ENCODE peak calls at places on chromosomes 6 and 20, in eight cellular contexts. A, I, V, R, C, W, F and J are unnamed samples. For H3K27me3, the result is how much of the 10 kb centered on the place peaks cover.

GRCh38 chr6:15270402-15270801 is 24.5 kb downstream of the JARID2 start:
- DNase-seq in A (no peak), I (no peak), V (no peak), R (no peak), C (no peak), W (no peak), F (no peak), J (no peak)

GRCh38 chr6:136471372-136471771 is 78.8 kb downstream of the MAP7 start:
- DNase-seq in A (no peak), I (no peak), V (peak), R (no peak), C (no peak), W (no peak), F (peak), J (no peak)

GRCh38 chr20:47256665-47257236 is 99.7 kb downstream of the ZMYND8 start:
- DNase-seq in A (peak), I (no peak), V (peak), R (no peak), C (no peak), W (peak), F (no peak), J (no peak)

GRCh38 chr20:56368351-56369134 is 9.8 kb downstream of the FAM210B start:
- DNase-seq in A (no peak), I (no peak), V (no peak), R (no peak), C (no peak), W (no peak), F (no peak), J (no peak)

GRCh38 chr6:136158398-136158797 is 91.7 kb downstream of the MTFR2 start:
- DNase-seq in A (no peak), I (no peak), V (peak), R (no peak), C (peak), W (no peak), F (no peak), J (peak)

GRCh38 chr20:24868396-24868927 is 80.6 kb upstream of the CST7 start:
- DNase-seq in A (no peak), I (no peak), V (no peak), R (no peak), C (no peak), W (no peak), F (no peak), J (no peak)

GRCh38 chr6:140554421-140554820 is 1180.0 kb upstream of the CITED2 start:
- DNase-seq in A (no peak), I (no peak), V (no peak), R (no peak), C (no peak), W (peak), F (no peak), J (no peak)

GRCh38 chr6:15247750-15248450 is 2.0 kb downstream of the JARID2 start:
- DNase-seq in A (peak), I (peak), V (peak), R (peak), C (peak), W (peak), F (peak), J (peak)

GRCh38 chr20:35311409-35311808 is 19.2 kb upstream of the FAM83C start:
- DNase-seq in A (no peak), I (no peak), V (no peak), R (no peak), C (no peak), W (peak), F (no peak), J (no peak)

GRCh38 chr6:156563710-156564109 is 213.5 kb upstream of the ARID1B start:
- DNase-seq in A (no peak), I (no peak), V (peak), R (no peak), C (no peak), W (no peak), F (peak), J (no peak)

GRCh38 chr6:21438237-21438985 is 155.1 kb upstream of the SOX4 start:
- DNase-seq in A (no peak), I (no peak), V (no peak), R (no peak), C (no peak), W (peak), F (no peak), J (no peak)

GRCh38 chr20:24296477-24297380 is 172.7 kb upstream of the SYNDIG1 start:
- DNase-seq in A (no peak), I (no peak), V (no peak), R (no peak), C (no peak), W (no peak), F (no peak), J (no peak)

GRCh38 chr6:12602951-12603710 is 113.4 kb upstream of the PHACTR1 start:
- DNase-seq in A (peak), I (peak), V (peak), R (no peak), C (peak), W (peak), F (peak), J (no peak)

GRCh38 chr20:44886276-44886671 is 769 bp downstream of the YWHAB start:
- DNase-seq in A (no peak), I (no peak), V (no peak), R (no peak), C (no peak), W (no peak), F (no peak), J (no peak)

GRCh38 chr6:32244946-32245398 is 21.1 kb upstream of the NOTCH4 start:
- DNase-seq in A (peak), I (peak), V (peak), R (peak), C (peak), W (peak), F (peak), J (peak)

GRCh38 chr6:35500782-35501181 is 3.9 kb upstream of the TEAD3 start:
- DNase-seq in A (peak), I (no peak), V (peak), R (no peak), C (no peak), W (peak), F (no peak), J (no peak)

GRCh38 chr6:16345449-16346330 is 107.3 kb downstream of the GMPR start:
- DNase-seq in A (peak), I (no peak), V (peak), R (no peak), C (no peak), W (peak), F (peak), J (no peak)

GRCh38 chr6:89977808-89978748 is 83.8 kb downstream of the GJA10 start:
- DNase-seq in A (peak), I (no peak), V (peak), R (no peak), C (no peak), W (no peak), F (no peak), J (no peak)

GRCh38 chr20:62952373-62953166 is at the start of gene SLC17A9:
- DNase-seq in A (peak), I (peak), V (peak), R (no peak), C (peak), W (no peak), F (peak), J (peak)

GRCh38 chr20:37471741-37472235 is 49.3 kb upstream of the NNAT start:
- DNase-seq in A (no peak), I (no peak), V (no peak), R (no peak), C (no peak), W (no peak), F (no peak), J (no peak)

GRCh38 chr6:34531580-34532201 is 24.4 kb downstream of the SPDEF start:
- DNase-seq in A (peak), I (peak), V (peak), R (peak), C (peak), W (no peak), F (peak), J (no peak)

GRCh38 chr20:54237544-54237943 is 29.7 kb downstream of the PFDN4 start:
- DNase-seq in A (no peak), I (no peak), V (no peak), R (no peak), C (no peak), W (no peak), F (no peak), J (no peak)

GRCh38 chr6:82086944-82087343 is 160.6 kb downstream of the IBTK start:
- DNase-seq in A (no peak), I (no peak), V (no peak), R (no peak), C (no peak), W (peak), F (no peak), J (no peak)

GRCh38 chr6:11111769-11112437 is 378 bp upstream of the ERVFRD-1 start:
- DNase-seq in A (no peak), I (no peak), V (no peak), R (no peak), C (no peak), W (no peak), F (no peak), J (no peak)

GRCh38 chr20:20549267-20549612 is 163.2 kb downstream of the RALGAPA2 start:
- DNase-seq in A (no peak), I (no peak), V (no peak), R (no peak), C (no peak), W (peak), F (no peak), J (no peak)

GRCh38 chr6:56387621-56388413 is 140.4 kb upstream of the COL21A1 start:
- DNase-seq in A (no peak), I (no peak), V (no peak), R (no peak), C (no peak), W (peak), F (no peak), J (no peak)

GRCh38 chr6:76852776-76853175 is 610.5 kb downstream of the HTR1B start:
- DNase-seq in A (peak), I (no peak), V (no peak), R (no peak), C (no peak), W (peak), F (no peak), J (no peak)

GRCh38 chr6:11437824-11438459 is 99.6 kb upstream of the TMEM170B start:
- DNase-seq in A (no peak), I (no peak), V (no peak), R (no peak), C (no peak), W (peak), F (no peak), J (no peak)

GRCh38 chr6:7454696-7455095 is 65.1 kb downstream of the RIOK1 start:
- DNase-seq in A (no peak), I (no peak), V (no peak), R (no peak), C (no peak), W (no peak), F (no peak), J (no peak)

GRCh38 chr6:41097467-41098090 is 24.8 kb downstream of the NFYA start:
- DNase-seq in A (peak), I (no peak), V (peak), R (no peak), C (no peak), W (no peak), F (no peak), J (no peak)

GRCh38 chr6:4010682-4011081 is 68.3 kb downstream of the FAM217A start:
- DNase-seq in A (no peak), I (no peak), V (no peak), R (peak), C (no peak), W (no peak), F (no peak), J (no peak)

GRCh38 chr6:43978473-43979360 is 148.5 kb downstream of the MRPL14 start:
- DNase-seq in A (no peak), I (no peak), V (peak), R (no peak), C (no peak), W (no peak), F (no peak), J (no peak)

GRCh38 chr20:10558635-10559187 is 115.1 kb downstream of the JAG1 start:
- DNase-seq in A (peak), I (no peak), V (peak), R (peak), C (no peak), W (peak), F (no peak), J (no peak)

GRCh38 chr6:149933036-149933435 is 8.8 kb upstream of the ULBP2 start:
- DNase-seq in A (no peak), I (no peak), V (no peak), R (no peak), C (no peak), W (no peak), F (no peak), J (no peak)

GRCh38 chr6:149935246-149935645 is 6.6 kb upstream of the ULBP2 start:
- DNase-seq in A (no peak), I (no peak), V (no peak), R (no peak), C (no peak), W (peak), F (no peak), J (no peak)

GRCh38 chr6:149934249-149935156 is 7.3 kb upstream of the ULBP2 start:
- DNase-seq in A (peak), I (peak), V (peak), R (peak), C (no peak), W (peak), F (peak), J (no peak)

GRCh38 chr6:149931501-149931900 is 8.6 kb upstream of the RAET1G start:
- DNase-seq in A (no peak), I (no peak), V (no peak), R (no peak), C (no peak), W (no peak), F (no peak), J (no peak)

GRCh38 chr6:149933461-149933860 is 8.4 kb upstream of the ULBP2 start:
- DNase-seq in A (no peak), I (no peak), V (no peak), R (no peak), C (no peak), W (no peak), F (no peak), J (no peak)
- H3K27me3 ChIP-seq in A (under half), I (half or more), V (under half), R (half or more), C (under half), W (under half), F (half or more), J (half or more)

GRCh38 chr20:11980263-11980662 is 62.6 kb downstream of the BTBD3 start:
- DNase-seq in A (no peak), I (no peak), V (no peak), R (no peak), C (no peak), W (no peak), F (no peak), J (no peak)
- H3K4me3 ChIP-seq in A (no peak), I (no peak), V (no peak), R (no peak), C (no peak), W (no peak), F (no peak), J (no peak)

DNA sequence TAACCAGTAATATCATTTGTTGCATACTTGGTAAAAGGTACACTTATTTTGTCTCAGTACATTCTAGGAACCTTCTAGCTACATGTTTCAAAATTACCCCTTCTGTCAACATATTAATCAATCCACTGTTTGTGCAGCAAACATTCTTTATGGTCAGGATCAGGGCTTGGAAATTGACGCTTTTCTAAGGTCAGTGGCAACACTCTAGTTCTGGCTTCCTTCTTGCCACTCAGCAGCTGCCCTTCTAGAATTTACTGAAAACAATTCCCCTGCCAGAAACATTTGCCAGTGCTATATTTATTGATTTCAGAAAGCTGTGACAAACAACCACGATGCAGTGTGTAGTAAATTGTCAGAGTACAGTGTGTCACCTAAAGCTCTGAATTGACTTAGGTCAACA is 84.7 kb upstream of the FBXL4 start:
- DNase-seq in A (no peak), I (no peak), V (no peak), R (no peak), C (no peak), W (no peak), F (no peak), J (no peak)
- H3K27me3 ChIP-seq in A (under half), I (under half), V (under half), R (under half), C (under half), W (under half), F (under half), J (under half)

DNA sequence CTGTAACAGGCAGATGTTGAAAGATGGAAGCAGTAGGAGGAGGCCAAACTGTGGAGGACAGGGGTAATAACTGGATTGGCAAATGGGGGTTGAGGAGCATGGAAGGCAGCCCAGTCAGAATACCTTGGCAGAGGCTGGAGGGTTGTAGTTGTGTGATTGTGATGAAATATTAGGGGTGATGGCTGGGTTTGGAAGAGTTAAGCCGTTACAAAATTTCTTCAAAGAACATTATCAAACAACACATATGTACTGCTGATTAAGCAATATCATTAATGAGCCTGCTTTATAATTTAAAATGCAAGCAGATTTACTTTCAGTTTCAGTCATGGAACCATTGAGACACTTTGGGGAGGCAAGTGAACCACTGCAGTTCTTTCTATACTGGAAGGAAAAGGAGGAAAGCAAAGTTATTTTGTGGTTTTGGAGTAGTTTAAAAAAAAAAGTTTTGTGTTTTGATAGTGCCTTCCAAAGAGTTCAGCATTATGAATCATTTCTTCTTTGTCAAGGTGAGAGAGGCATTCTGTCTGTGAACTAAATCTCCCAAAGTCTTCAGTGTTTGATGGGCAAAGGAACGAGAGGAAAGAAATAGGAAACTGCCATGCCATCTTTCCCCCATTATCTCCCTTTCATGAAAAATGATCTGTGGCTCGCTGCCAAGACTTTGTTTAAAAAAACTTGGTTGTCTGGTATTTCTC is 20.7 kb downstream of the FOXO3 start:
- DNase-seq in A (no peak), I (peak), V (peak), R (no peak), C (no peak), W (peak), F (no peak), J (no peak)
- H3K4me3 ChIP-seq in A (peak), I (no peak), V (peak), R (peak), C (peak), W (no peak), F (no peak), J (peak)

DNA sequence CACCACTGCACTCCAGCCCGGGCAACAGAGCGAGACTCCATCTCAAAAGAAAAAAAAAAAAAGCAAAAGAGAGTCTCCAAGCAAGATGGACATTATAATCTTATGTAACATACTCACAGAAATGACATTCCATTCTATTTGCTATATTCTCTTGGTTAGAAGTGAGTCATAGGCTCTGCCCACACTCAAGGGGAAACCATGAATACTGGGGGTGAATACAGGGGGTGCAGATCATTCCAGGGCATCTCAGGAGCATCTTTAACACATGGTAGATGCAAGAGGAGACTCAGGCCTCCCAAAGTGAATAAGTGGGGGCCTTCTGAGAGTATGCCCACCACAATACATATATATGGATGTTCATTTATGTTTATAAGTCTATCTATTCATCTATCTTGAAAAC is 18.3 kb upstream of the RANBP9 start:
- DNase-seq in A (peak), I (no peak), V (peak), R (no peak), C (no peak), W (peak), F (no peak), J (no peak)
- H3K27me3 ChIP-seq in A (under half), I (under half), V (under half), R (under half), C (under half), W (under half), F (under half), J (under half)

GRCh38 chr6:139446104-139446715 is 71.8 kb upstream of the CITED2 start:
- DNase-seq in A (no peak), I (no peak), V (no peak), R (no peak), C (no peak), W (no peak), F (no peak), J (no peak)
- H3K4me3 ChIP-seq in A (no peak), I (no peak), V (no peak), R (no peak), C (no peak), W (no peak), F (no peak), J (no peak)